ENCODE peak calls at places on chromosomes 11 and 22, in seven cellular contexts. H is body of pancreas, L is uterus, I is sigmoid colon, J is IMR-90, W is thyroid gland, K is heart left ventricle. O is an unnamed sample.

GRCh38 chr11:13534358-13534757 is 38.6 kb upstream of the PTH start:
- DNase-seq in J (no peak), K (no peak), H (no peak), L (no peak), I (no peak), W (no peak), O (no peak)

GRCh38 chr11:123178166-123178565 is 16.9 kb downstream of the CLMP start:
- DNase-seq in K (no peak), H (no peak), I (no peak), J (no peak), L (no peak), W (no peak), O (no peak)

GRCh38 chr22:27179161-27179560 is 521.8 kb downstream of the MIAT start:
- DNase-seq in K (no peak), H (no peak), W (no peak), I (no peak), L (no peak), J (no peak), O (no peak)

GRCh38 chr11:11379661-11380060 is 26.6 kb upstream of the CSNK2A3 start:
- DNase-seq in L (no peak), W (no peak), I (no peak), K (no peak), J (no peak), H (no peak), O (no peak)

GRCh38 chr11:29317669-29318068 is 699.2 kb downstream of the KCNA4 start:
- DNase-seq in I (no peak), H (no peak), J (peak; percentile 73), K (no peak), L (no peak), W (no peak), O (no peak)

GRCh38 chr11:19311306-19312030 is 70.7 kb upstream of the E2F8 start:
- DNase-seq in K (peak; percentile 60), J (peak; percentile 50), W (peak; percentile 79), L (peak; percentile 28), I (peak; percentile 75), H (peak; percentile 72), O (peak; percentile 74)

GRCh38 chr11:19553683-19554333 is 158.8 kb upstream of the NAV2 start:
- DNase-seq in H (peak; percentile 85), J (peak; percentile 62), W (peak; percentile 89), I (peak; percentile 88), L (peak; percentile 63), K (peak; percentile 80), O (peak; percentile 88)

GRCh38 chr11:16542353-16542752 is 186.0 kb upstream of the SOX6 start:
- DNase-seq in I (no peak), K (no peak), L (no peak), H (no peak), W (no peak), J (no peak), O (no peak)

GRCh38 chr11:101336155-101336554 is 206.5 kb upstream of the PGR start:
- DNase-seq in H (no peak), L (no peak), K (no peak), I (no peak), J (no peak), W (no peak), O (no peak)

GRCh38 chr22:28424427-28425080 is 255.1 kb downstream of the TTC28 start:
- DNase-seq in I (no peak), H (no peak), L (no peak), J (peak; percentile 85), K (no peak), W (no peak), O (no peak)

GRCh38 chr11:130522284-130522961 is 74.0 kb downstream of the ADAMTS15 start:
- DNase-seq in I (peak; percentile 98), H (peak; percentile 93), J (peak; percentile 97), L (peak; percentile 94), W (peak; percentile 92), K (peak; percentile 93), O (peak; percentile 76)

GRCh38 chr11:14001597-14001996 is 39.1 kb downstream of the SPON1 start:
- DNase-seq in K (no peak), I (no peak), H (no peak), J (no peak), L (no peak), W (no peak), O (no peak)

GRCh38 chr11:134483291-134483690 is 71.2 kb upstream of the B3GAT1 start:
- DNase-seq in K (no peak), W (no peak), L (no peak), I (no peak), H (no peak), J (no peak), O (no peak)

GRCh38 chr11:13009921-13010736 is 1.0 kb downstream of the RASSF10 start:
- DNase-seq in L (no peak), H (peak; percentile 33), I (no peak), K (peak; percentile 13), W (peak; percentile 20), J (peak; percentile 7), O (no peak)

GRCh38 chr22:45090364-45090960 is 73.3 kb upstream of the NUP50 start:
- DNase-seq in W (no peak), H (peak; percentile 20), K (no peak), I (no peak), L (no peak), J (peak; percentile 65), O (peak; percentile 41)

GRCh38 chr22:47995718-47996117 is 1233.3 kb downstream of the TBC1D22A start:
- DNase-seq in I (no peak), K (no peak), H (no peak), J (no peak), W (no peak), L (no peak), O (no peak)

GRCh38 chr11:117121176-117121575 is 22.9 kb upstream of the PAFAH1B2 start:
- DNase-seq in W (no peak), J (peak; percentile 74), K (no peak), H (no peak), L (no peak), I (no peak), O (no peak)

GRCh38 chr11:8025816-8026215 is 38.7 kb downstream of the EIF3F start:
- DNase-seq in H (no peak), W (no peak), L (no peak), K (no peak), I (no peak), J (peak; percentile 76), O (no peak)

GRCh38 chr22:36237462-36238347 is 1.6 kb downstream of the APOL2 start:
- DNase-seq in I (no peak), W (peak; percentile 53), H (no peak), L (no peak), J (no peak), K (no peak), O (peak; percentile 43)

GRCh38 chr11:82732734-82733443 is 775 bp downstream of the FAM181B start:
- DNase-seq in J (no peak), L (peak; percentile 24), W (peak; percentile 39), I (no peak), K (no peak), H (peak; percentile 36), O (peak; percentile 13)

GRCh38 chr22:19629720-19630419 is 84.4 kb upstream of the SEPTIN5 start:
- DNase-seq in K (peak; percentile 79), I (peak; percentile 83), H (peak; percentile 78), W (peak; percentile 86), L (peak; percentile 72), J (peak; percentile 71), O (peak; percentile 79)

GRCh38 chr22:19630614-19631013 is 83.7 kb upstream of the SEPTIN5 start:
- DNase-seq in K (no peak), W (no peak), J (no peak), H (no peak), L (no peak), I (no peak), O (no peak)

GRCh38 chr22:19634206-19634536 is 80.1 kb upstream of the SEPTIN5 start:
- DNase-seq in H (no peak), K (no peak), I (peak; percentile 40), L (no peak), J (no peak), W (no peak), O (no peak)

GRCh38 chr22:19632671-19633148 is 81.6 kb upstream of the SEPTIN5 start:
- DNase-seq in K (no peak), W (no peak), J (no peak), H (no peak), I (peak; percentile 47), L (no peak), O (no peak)

GRCh38 chr22:19631899-19632670 is 82.2 kb upstream of the SEPTIN5 start:
- DNase-seq in H (no peak), L (no peak), J (peak; percentile 27), W (no peak), K (no peak), I (peak; percentile 43), O (no peak)
- TF ChIP-seq POLR2A in H (no peak), L (no peak), J (no peak), W (no peak), K (no peak), I (no peak), O (no peak)

DNA sequence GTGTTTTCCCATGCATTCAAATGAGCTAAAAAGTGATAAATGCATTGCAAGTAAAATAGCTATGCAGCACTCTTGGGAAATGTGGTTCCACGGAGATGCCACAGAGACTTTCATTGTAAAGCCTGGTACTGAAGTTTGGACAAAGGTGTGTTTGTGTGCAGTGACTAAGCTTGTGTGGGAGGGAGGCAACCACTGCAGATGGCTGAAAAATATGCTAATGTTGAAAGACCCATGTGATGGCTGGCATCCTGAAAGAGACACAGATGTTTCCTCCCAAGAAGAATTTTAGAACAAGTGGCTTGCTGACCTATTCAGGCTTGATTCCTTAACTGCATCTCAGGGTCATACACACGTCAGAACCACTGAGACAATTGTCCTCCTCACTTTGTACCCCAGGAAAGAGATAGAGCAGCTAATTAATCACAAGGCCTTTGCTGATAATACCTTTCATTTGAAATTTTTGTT is 73.8 kb downstream of the FAM76B start:
- DNase-seq in L (no peak), W (no peak), K (no peak), H (no peak), J (no peak), I (no peak), O (no peak)
- H3K4me3 ChIP-seq in L (no peak overlapping the region), W (no peak overlapping the region), K (no peak overlapping the region), H (no peak overlapping the region), J (no peak overlapping the region), I (no peak overlapping the region), O (no peak overlapping the region)

GRCh38 chr11:125627236-125627910 is 2.4 kb downstream of the CHEK1 start:
- DNase-seq in W (no peak), L (no peak), K (no peak), J (peak; percentile 31), H (no peak), I (no peak), O (no peak)
- H3K36me3 ChIP-seq in W (no peaks in the 10 kb centered on the region), L (no peaks in the 10 kb centered on the region), K (no peaks in the 10 kb centered on the region), J (no peaks in the 10 kb centered on the region), H (no peaks in the 10 kb centered on the region), I (no peaks in the 10 kb centered on the region), O (no peaks in the 10 kb centered on the region)

DNA sequence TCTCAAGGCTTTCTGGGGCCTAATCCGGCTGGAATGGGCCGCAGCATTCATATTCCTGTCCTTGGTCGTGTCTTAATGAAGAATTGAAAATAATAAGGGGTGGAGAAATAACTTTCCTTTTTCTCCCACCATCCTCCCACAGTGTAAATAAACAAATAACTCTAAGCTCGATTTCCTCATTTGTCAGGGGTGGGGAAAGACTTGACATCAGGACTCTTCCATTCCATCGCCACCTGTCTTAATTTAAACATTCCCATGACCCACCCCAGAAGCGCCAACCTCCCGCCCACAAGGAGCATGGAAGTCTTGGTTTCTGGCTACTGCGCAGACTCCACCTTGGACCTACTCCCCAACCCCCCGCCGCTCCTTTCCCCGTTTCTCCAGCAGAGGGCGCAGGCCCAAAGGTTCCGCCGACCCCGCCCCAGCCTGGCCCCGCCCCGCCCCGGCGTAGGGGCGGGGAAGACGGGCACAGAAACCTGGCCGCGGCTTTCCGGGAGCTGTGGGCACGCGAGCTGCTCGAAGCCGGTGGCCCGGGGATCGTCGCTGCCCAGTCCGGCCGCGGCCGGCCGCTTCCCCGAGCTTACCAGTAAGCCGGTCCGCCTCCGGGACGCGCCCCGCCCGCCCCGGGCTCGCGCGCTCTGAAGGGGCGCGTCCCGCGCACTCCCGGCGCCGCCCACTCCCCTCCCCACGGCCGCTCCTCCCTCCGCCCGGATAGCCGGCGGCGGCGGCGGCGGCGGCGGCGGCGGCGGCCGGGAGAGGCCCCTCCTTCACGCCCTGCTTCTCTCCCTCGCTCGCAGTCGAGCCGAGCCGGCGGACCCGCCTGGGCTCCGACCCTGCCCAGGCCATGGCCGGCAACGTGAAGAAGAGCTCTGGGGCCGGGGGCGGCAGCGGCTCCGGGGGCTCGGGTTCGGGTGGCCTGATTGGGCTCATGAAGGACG is at the start of gene CBL:
- DNase-seq in I (peak; percentile 98), W (peak; percentile 96), K (peak; percentile 96), J (peak; percentile 84), H (peak; percentile 96), L (peak; percentile 97), O (peak; percentile 99)
- TF ChIP-seq POLR2A in I (peak; percentile 46), W (peak; percentile 63), K (no peak), J (peak; percentile 59), H (peak; percentile 57), L (peak; percentile 44), O (peak; percentile 63)